ENCODE peak calls at places on chromosomes 5 and 9, in six cellular contexts. B is thyroid gland, P is body of pancreas, C is spleen, O is aorta, X is neural progenitor cell. I is an unnamed sample.

GRCh38 chr5:147437161-147437596 is 72.7 kb downstream of the DPYSL3 start:
- DNase-seq in X (peak; percentile 69), P (no peak), C (no peak), O (no peak), B (no peak), I (no peak)

GRCh38 chr9:127279717-127280285 is 15.2 kb downstream of the GARNL3 start:
- DNase-seq in X (no peak), C (no peak), B (no peak), P (peak; percentile 29), O (no peak), I (no peak)

GRCh38 chr5:151670953-151671636 is 15.6 kb downstream of the SPARC start:
- DNase-seq in O (peak; percentile 86), P (no peak), C (no peak), X (no peak), B (no peak), I (no peak)

GRCh38 chr9:107778666-107779065 is 289.1 kb upstream of the KLF4 start:
- DNase-seq in O (no peak), P (no peak), B (no peak), X (no peak), C (no peak), I (no peak)

GRCh38 chr5:139955616-139956283 is 87.3 kb downstream of the NRG2 start:
- DNase-seq in P (no peak), X (peak; percentile 36), C (no peak), O (no peak), B (no peak), I (no peak)

GRCh38 chr9:138077126-138077525 is 199.5 kb downstream of the CACNA1B start:
- DNase-seq in X (no peak), O (peak; percentile 65), P (peak; percentile 1), C (peak; percentile 41), B (no peak), I (no peak)

GRCh38 chr5:161064800-161065199 is 212.8 kb upstream of the ATP10B start:
- DNase-seq in X (no peak), C (no peak), B (no peak), P (no peak), O (no peak), I (no peak)

GRCh38 chr5:93793159-93793781 is 51.9 kb upstream of the POU5F2 start:
- DNase-seq in P (no peak), X (no peak), O (no peak), B (no peak), C (no peak), I (no peak)

GRCh38 chr5:88660947-88661869 is 221.8 kb downstream of the MEF2C start:
- DNase-seq in O (peak; percentile 94), C (no peak), B (no peak), X (peak; percentile 97), P (no peak), I (no peak)

GRCh38 chr5:57276353-57276752 is 102.5 kb downstream of the GPBP1 start:
- DNase-seq in B (no peak), P (no peak), O (no peak), X (no peak), C (no peak), I (no peak)

GRCh38 chr5:178348356-178349146 is 115.9 kb upstream of the PHYKPL start:
- DNase-seq in C (no peak), O (peak; percentile 63), X (no peak), B (no peak), P (no peak), I (no peak)

GRCh38 chr5:124394700-124395099 is 351.7 kb downstream of the ZNF608 start:
- DNase-seq in P (no peak), X (no peak), O (no peak), B (no peak), C (no peak), I (no peak)

GRCh38 chr9:114057161-114057560 is 20.9 kb downstream of the AMBP start:
- DNase-seq in C (peak; percentile 43), P (no peak), O (peak; percentile 59), B (no peak), X (no peak), I (no peak)

GRCh38 chr5:59673438-59674058 is 220.0 kb downstream of the PDE4D start:
- DNase-seq in C (no peak), B (no peak), P (no peak), O (no peak), X (peak; percentile 71), I (no peak)

GRCh38 chr5:34905564-34905963 is 9.7 kb downstream of the RAD1 start:
- DNase-seq in P (no peak), B (no peak), C (no peak), O (no peak), X (no peak), I (no peak)

GRCh38 chr9:135126480-135127187 is 39.2 kb downstream of the OLFM1 start:
- DNase-seq in C (no peak), B (no peak), X (no peak), P (no peak), O (no peak), I (peak; percentile 3)

GRCh38 chr9:119836036-119836435 is 466.8 kb upstream of the BRINP1 start:
- DNase-seq in X (peak; percentile 6), P (no peak), B (no peak), O (no peak), C (no peak), I (no peak)

GRCh38 chr5:125175348-125176004 is 429.0 kb upstream of the ZNF608 start:
- DNase-seq in B (no peak), O (no peak), C (no peak), P (no peak), X (no peak), I (no peak)

GRCh38 chr5:178454821-178455479 is 135.2 kb downstream of the COL23A1 start:
- DNase-seq in C (peak; percentile 66), O (peak; percentile 50), B (peak; percentile 46), P (no peak), X (no peak), I (no peak)

GRCh38 chr5:15233566-15233965 is 266.4 kb upstream of the FBXL7 start:
- DNase-seq in O (no peak), C (no peak), X (no peak), P (no peak), B (no peak), I (no peak)
- H3K27ac ChIP-seq in O (no peak overlapping the region), C (no peak overlapping the region), X (no peak overlapping the region), P (no peak overlapping the region), B (no peak overlapping the region), I (no peak overlapping the region)

DNA sequence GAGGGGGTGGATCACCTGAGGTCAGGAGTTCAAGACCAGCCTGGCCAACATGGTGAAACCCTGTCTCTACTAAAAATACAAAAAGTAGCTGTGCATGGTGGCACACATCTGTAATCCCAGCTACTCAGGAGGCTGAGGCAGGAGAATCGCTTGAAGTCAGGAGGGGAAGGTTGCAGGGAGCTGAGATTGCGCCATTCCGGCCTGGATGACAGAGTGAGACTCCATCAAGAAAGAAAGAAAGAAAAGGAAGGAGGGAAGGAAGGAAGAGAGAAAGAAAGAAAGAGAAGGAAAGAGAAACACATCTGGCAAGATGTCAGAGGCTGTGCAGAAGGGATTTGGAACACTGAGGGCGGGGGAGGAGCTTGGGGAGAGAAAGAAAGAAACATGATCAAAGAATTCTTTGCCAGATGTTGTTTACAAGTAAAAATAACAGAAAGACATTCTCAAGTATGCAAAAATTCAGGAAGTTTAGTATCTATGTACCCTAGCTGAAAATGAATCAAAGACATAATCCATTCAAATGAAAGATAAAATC is 93.7 kb downstream of the AK8 start:
- DNase-seq in O (no peak), X (no peak), B (no peak), C (no peak), P (no peak), I (no peak)
- H3K27ac ChIP-seq in O (no peak overlapping the region), X (no peak overlapping the region), B (no peak overlapping the region), C (no peak overlapping the region), P (no peak overlapping the region), I (no peak overlapping the region)

DNA sequence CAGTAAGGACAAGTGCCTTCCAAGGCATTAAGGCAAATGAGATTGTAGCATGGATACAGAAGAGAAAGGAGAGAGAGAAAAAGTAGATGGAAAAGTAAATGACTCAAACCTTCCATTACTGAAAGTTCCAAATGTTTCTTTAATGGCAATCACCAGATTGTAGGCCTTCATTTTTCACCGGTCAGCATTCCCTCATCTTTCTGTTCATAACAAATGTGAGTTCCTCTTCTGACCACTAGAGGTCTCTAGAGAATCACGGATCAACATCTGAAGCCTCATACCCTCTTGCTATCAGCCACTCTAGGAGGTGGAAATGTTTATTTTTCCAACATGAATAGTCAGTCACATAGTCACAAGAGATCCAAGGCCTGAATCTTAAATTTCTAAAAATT is 73.6 kb upstream of the RPS23 start:
- DNase-seq in B (no peak), X (peak; percentile 65), P (no peak), C (no peak), O (no peak), I (peak; percentile 18)
- H3K27ac ChIP-seq in B (no peak overlapping the region), X (no peak overlapping the region), P (no peak overlapping the region), C (peak overlapping the region; percentile 16), O (no peak overlapping the region), I (peak overlapping the region; percentile 57)

GRCh38 chr5:79694183-79694582 is 4.5 kb downstream of the CMYA5 start:
- DNase-seq in O (no peak), P (no peak), B (no peak), X (no peak), C (no peak), I (no peak)

GRCh38 chr5:79697222-79698164 is 7.9 kb downstream of the CMYA5 start:
- DNase-seq in B (no peak), C (no peak), O (no peak), P (no peak), X (no peak), I (no peak)

GRCh38 chr5:79692586-79692985 is 3.0 kb downstream of the CMYA5 start:
- DNase-seq in O (no peak), B (no peak), X (no peak), C (no peak), P (no peak), I (no peak)

GRCh38 chr5:79694652-79695051 is 5.0 kb downstream of the CMYA5 start:
- DNase-seq in X (no peak), C (no peak), B (peak; percentile 50), O (no peak), P (no peak), I (no peak)

DNA sequence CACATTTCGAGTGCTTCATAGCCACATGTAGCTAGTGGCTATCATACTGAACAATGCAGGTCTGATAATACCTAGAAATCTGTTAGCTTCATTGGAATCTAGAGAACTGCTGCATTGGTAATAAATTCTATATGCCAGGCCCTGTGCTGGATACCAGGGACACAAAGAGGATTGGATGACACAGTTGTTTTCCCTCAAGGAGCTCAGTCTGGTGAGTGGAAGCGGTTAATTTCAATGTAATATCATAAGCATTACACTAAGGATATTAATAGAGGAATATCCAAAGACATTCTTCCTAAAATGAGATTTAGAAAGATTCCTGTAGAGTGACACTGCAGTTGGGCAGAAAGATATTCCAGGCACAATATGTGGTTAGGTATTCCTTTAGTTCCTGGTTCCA is 5.9 kb downstream of the CMYA5 start:
- DNase-seq in O (no peak), B (no peak), P (no peak), C (no peak), X (no peak), I (no peak)
- H3K27ac ChIP-seq in O (no peak overlapping the region), B (no peak overlapping the region), P (no peak overlapping the region), C (no peak overlapping the region), X (no peak overlapping the region), I (no peak overlapping the region)

GRCh38 chr9:120921751-120922181 is 4.8 kb downstream of the TRAF1 start:
- DNase-seq in O (no peak), B (no peak), P (no peak), X (no peak), C (no peak), I (no peak)
- H3K27ac ChIP-seq in O (peak overlapping the region; percentile 80), B (no peak overlapping the region), P (no peak overlapping the region), X (no peak overlapping the region), C (no peak overlapping the region), I (no peak overlapping the region)

GRCh38 chr9:75152416-75152815 is 64.1 kb downstream of the OSTF1 start:
- DNase-seq in O (no peak), P (no peak), X (no peak), C (no peak), B (no peak), I (no peak)
- H3K27ac ChIP-seq in O (no peak overlapping the region), P (no peak overlapping the region), X (no peak overlapping the region), C (no peak overlapping the region), B (no peak overlapping the region), I (no peak overlapping the region)

GRCh38 chr9:14962193-14962899 is 52.1 kb upstream of the FREM1 start:
- DNase-seq in O (no peak), C (no peak), X (no peak), B (no peak), P (peak; percentile 25), I (peak; percentile 12)
- H3K27ac ChIP-seq in O (no peak overlapping the region), C (no peak overlapping the region), X (no peak overlapping the region), B (no peak overlapping the region), P (peak overlapping the region; percentile 9), I (no peak overlapping the region)